ENCODE peak calls at places on chromosomes 11 and 22, in five cellular contexts. H, J, E, I and G are unnamed samples.

GRCh38 chr22:25940479-25940878 is 198.5 kb downstream of the MYO18B start:
- DNase-seq in H (no peak), I (no peak), J (no peak), E (no peak), G (no peak)

GRCh38 chr11:58788355-58789023 is 56.0 kb downstream of the GLYATL2 start:
- DNase-seq in H (peak; percentile 45), E (peak; percentile 70), J (peak; percentile 59), I (peak; percentile 12), G (peak; percentile 78)

GRCh38 chr11:44199298-44199697 is 103.8 kb downstream of the EXT2 start:
- DNase-seq in E (no peak), I (no peak), H (peak; percentile 55), J (no peak), G (no peak)

GRCh38 chr22:24153353-24153752 is 27.9 kb upstream of the SUSD2 start:
- DNase-seq in J (no peak), H (no peak), I (no peak), E (peak; percentile 69), G (no peak)

GRCh38 chr11:3155691-3156258 is 9.3 kb downstream of the OSBPL5 start:
- DNase-seq in H (no peak), J (no peak), I (peak; percentile 55), E (no peak), G (no peak)

GRCh38 chr22:29842740-29843139 is 4.7 kb upstream of the ASCC2 start:
- DNase-seq in H (no peak), I (peak; percentile 65), E (no peak), J (peak; percentile 25), G (peak; percentile 81)

GRCh38 chr11:43693731-43694130 is 13.2 kb downstream of the HSD17B12 start:
- DNase-seq in H (no peak), E (no peak), J (no peak), I (no peak), G (no peak)

GRCh38 chr22:21657361-21658118 is 8.3 kb upstream of the PPIL2 start:
- DNase-seq in H (peak; percentile 84), I (no peak), J (peak; percentile 91), E (peak; percentile 63), G (no peak)

GRCh38 chr11:67583319-67584204 is at the start of gene GSTP1:
- DNase-seq in H (peak; percentile 90), I (peak; percentile 76), J (peak; percentile 94), E (peak; percentile 91), G (peak; percentile 89)

DNA sequence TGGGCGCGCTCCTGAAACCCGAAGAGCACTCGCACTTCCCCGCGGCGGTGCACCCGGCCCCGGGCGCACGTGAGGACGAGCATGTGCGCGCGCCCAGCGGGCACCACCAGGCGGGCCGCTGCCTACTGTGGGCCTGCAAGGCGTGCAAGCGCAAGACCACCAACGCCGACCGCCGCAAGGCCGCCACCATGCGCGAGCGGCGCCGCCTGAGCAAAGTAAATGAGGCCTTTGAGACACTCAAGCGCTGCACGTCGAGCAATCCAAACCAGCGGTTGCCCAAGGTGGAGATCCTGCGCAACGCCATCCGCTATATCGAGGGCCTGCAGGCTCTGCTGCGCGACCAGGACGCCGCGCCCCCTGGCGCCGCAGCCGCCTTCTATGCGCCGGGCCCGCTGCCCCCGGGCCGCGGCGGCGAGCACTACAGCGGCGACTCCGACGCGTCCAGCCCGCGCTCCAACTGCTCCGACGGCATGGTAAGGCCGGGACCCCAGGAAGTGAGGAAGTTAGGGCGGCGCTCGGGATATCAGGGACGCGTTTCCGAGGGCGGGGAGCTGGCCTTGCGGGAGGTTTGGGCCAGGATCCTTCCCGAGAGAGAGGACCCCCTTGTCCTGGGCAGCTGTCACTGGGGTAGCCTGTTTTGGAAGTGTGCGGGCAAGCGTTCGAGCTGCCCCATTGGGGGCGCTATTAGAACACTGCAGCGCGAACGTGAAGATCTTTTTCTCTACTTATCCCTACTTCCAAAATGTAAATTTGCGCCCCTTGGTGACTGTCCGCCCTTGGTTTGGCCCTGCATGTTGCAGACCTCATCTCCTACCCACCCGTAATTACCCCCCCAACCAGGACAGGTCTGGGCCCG is 797 bp downstream of the MYOD1 start:
- DNase-seq in E (peak; percentile 16), I (no peak), J (no peak), H (peak; percentile 74), G (no peak)
- TF ChIP-seq CTCF in E (no peak), I (no peak), J (peak; percentile 22), H (peak; percentile 58), G (no peak)

DNA sequence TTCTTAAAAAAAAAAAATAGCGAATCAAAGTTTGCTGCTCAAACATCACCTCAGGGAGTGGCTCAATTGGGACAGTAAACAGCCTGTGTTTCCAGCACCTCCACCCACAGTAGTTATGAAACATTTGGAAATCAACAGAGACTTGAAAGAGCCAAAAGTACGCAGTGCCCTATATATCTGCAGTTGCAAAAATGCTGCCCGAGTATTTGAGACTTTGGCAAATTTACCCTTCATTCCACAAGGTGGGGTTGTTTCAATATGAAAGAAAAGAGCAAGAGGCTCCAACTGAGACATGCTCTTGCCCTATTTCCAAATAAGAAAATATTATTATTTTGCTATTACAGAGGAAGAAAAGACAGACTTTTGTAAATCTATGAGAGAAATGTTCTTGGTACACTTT is 851.1 kb upstream of the RAG2 start:
- DNase-seq in E (peak; percentile 28), J (peak; percentile 26), H (no peak), I (peak; percentile 19), G (peak; percentile 66)
- TF ChIP-seq CTCF in E (no peak), J (peak; percentile 47), H (peak; percentile 73), I (peak; percentile 40), G (peak; percentile 65)

GRCh38 chr11:1896895-1897294 is 5.2 kb upstream of the PRR33 start:
- DNase-seq in J (no peak), E (peak; percentile 39), H (no peak), I (no peak), G (no peak)
- TF ChIP-seq CTCF in J (no peak), E (no peak), H (no peak), I (no peak), G (no peak)

GRCh38 chr11:70798296-70798695 is 400.0 kb downstream of the CTTN start:
- DNase-seq in I (no peak), E (no peak), J (no peak), H (no peak), G (no peak)

GRCh38 chr11:70799386-70799785 is 401.1 kb downstream of the CTTN start:
- DNase-seq in I (no peak), J (no peak), H (no peak), E (no peak), G (no peak)

GRCh38 chr11:70790671-70791300 is 392.5 kb downstream of the CTTN start:
- DNase-seq in H (peak; percentile 50), I (no peak), J (no peak), E (no peak), G (no peak)

GRCh38 chr11:70802185-70802584 is 403.9 kb downstream of the CTTN start:
- DNase-seq in I (no peak), H (no peak), J (no peak), E (no peak), G (no peak)

DNA sequence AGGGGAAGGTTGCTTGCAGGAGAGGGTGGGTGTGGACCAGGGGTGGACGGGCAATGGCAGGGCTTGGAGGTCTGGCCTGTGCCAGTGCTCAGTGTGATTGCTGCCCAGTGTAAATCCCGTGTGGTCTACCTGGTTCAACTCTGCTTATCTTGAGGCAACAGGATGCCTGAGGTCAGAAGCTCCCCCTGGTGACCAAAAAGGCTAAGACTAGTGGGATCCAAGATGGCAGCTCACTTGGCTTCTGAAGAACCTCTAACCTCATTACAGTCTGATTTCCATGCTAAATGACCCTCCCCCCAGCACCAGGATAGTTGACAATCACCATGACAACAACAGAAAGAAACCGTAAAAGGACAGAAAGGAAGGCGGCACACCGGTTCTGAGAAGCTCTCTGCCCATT is 398.3 kb downstream of the CTTN start:
- DNase-seq in J (no peak), E (no peak), I (no peak), H (peak; percentile 36), G (no peak)
- TF ChIP-seq CTCF in J (no peak), E (no peak), I (no peak), H (peak; percentile 61), G (no peak)